ENCODE peak calls at places on chromosomes 1 and 21, in five cellular contexts. P, S, B, Q and K are unnamed samples.

GRCh38 chr1:85473390-85473789 is 8.4 kb upstream of the DDAH1 start:
- DNase-seq in P (no peak), B (peak), Q (no peak), S (no peak), K (no peak)

GRCh38 chr1:103160281-103160680 is 52.0 kb upstream of the COL11A1 start:
- DNase-seq in S (no peak), Q (no peak), B (peak), P (no peak), K (no peak)

GRCh38 chr1:97139512-97139911 is 417.9 kb downstream of the PTBP2 start:
- DNase-seq in B (peak), S (no peak), Q (no peak), P (no peak), K (no peak)

GRCh38 chr21:43308511-43309283 is 118.2 kb downstream of the SIK1 start:
- DNase-seq in S (no peak), B (no peak), P (peak), Q (no peak), K (no peak)

GRCh38 chr1:185957441-185958363 is 223.5 kb downstream of the HMCN1 start:
- DNase-seq in Q (no peak), S (no peak), B (no peak), P (no peak), K (no peak)

GRCh38 chr1:208207388-208208131 is 36.6 kb downstream of the PLXNA2 start:
- DNase-seq in P (no peak), B (peak), S (no peak), Q (peak), K (peak)

GRCh38 chr1:8078176-8078671 is 52.1 kb upstream of the ERRFI1 start:
- DNase-seq in B (peak), P (no peak), Q (no peak), S (no peak), K (no peak)

GRCh38 chr1:183986941-183987340 is 50.6 kb downstream of the COLGALT2 start:
- DNase-seq in P (no peak), B (peak), S (no peak), Q (no peak), K (no peak)

GRCh38 chr1:89987170-89987819 is 7.6 kb upstream of the ZNF326 start:
- DNase-seq in S (no peak), P (no peak), B (peak), Q (peak), K (peak)

GRCh38 chr1:5620418-5620817 is 371.8 kb downstream of the NPHP4 start:
- DNase-seq in B (no peak), P (no peak), Q (no peak), S (no peak), K (no peak)

GRCh38 chr1:156725683-156726280 is 2.5 kb upstream of the METTL25B start:
- DNase-seq in Q (peak), S (peak), B (peak), P (peak), K (peak)

GRCh38 chr1:18951818-18952391 is 4.6 kb downstream of the IFFO2 start:
- DNase-seq in Q (no peak), P (no peak), B (no peak), S (no peak), K (no peak)

GRCh38 chr1:220876511-220877347 is 2.5 kb upstream of the HLX start:
- DNase-seq in S (no peak), Q (no peak), B (no peak), P (peak), K (no peak)

GRCh38 chr1:7549693-7550161 is 221.4 kb upstream of the VAMP3 start:
- DNase-seq in B (peak), Q (no peak), P (no peak), S (no peak), K (no peak)

GRCh38 chr1:10295471-10296085 is 85.2 kb downstream of the KIF1B start:
- DNase-seq in Q (no peak), P (no peak), S (no peak), B (no peak), K (no peak)

GRCh38 chr1:167165948-167166702 is 54.6 kb upstream of the POU2F1 start:
- DNase-seq in P (no peak), B (no peak), S (no peak), Q (no peak), K (no peak)

GRCh38 chr1:46618746-46619415 is 2.3 kb upstream of the MOB3C start:
- DNase-seq in Q (no peak), S (no peak), B (no peak), P (no peak), K (no peak)

GRCh38 chr1:35564037-35564883 is 6.7 kb downstream of the NCDN start:
- DNase-seq in B (peak), Q (peak), P (peak), S (peak), K (peak)

GRCh38 chr1:4652631-4653327 is 1.6 kb upstream of the AJAP1 start:
- DNase-seq in P (peak), S (no peak), Q (no peak), B (no peak), K (peak)

GRCh38 chr1:221812088-221812752 is 70.3 kb upstream of the DUSP10 start:
- DNase-seq in B (no peak), S (no peak), Q (no peak), P (no peak), K (no peak)

GRCh38 chr1:63635681-63636080 is 42.5 kb downstream of the PGM1 start:
- DNase-seq in P (no peak), Q (no peak), S (no peak), B (peak), K (no peak)

GRCh38 chr1:87805661-87806376 is 477.1 kb downstream of the LMO4 start:
- DNase-seq in S (no peak), Q (no peak), B (peak), P (no peak), K (peak)

GRCh38 chr1:158691907-158692306 is 5.4 kb upstream of the SPTA1 start:
- DNase-seq in Q (no peak), P (no peak), B (no peak), S (no peak), K (no peak)

GRCh38 chr1:94100785-94101612 is 19.9 kb downstream of the ABCA4 start:
- DNase-seq in Q (no peak), B (no peak), S (no peak), P (peak), K (no peak)

GRCh38 chr1:2528966-2529750 is 905 bp downstream of the HES5 start:
- DNase-seq in B (no peak), P (no peak), S (no peak), Q (no peak), K (peak)

DNA sequence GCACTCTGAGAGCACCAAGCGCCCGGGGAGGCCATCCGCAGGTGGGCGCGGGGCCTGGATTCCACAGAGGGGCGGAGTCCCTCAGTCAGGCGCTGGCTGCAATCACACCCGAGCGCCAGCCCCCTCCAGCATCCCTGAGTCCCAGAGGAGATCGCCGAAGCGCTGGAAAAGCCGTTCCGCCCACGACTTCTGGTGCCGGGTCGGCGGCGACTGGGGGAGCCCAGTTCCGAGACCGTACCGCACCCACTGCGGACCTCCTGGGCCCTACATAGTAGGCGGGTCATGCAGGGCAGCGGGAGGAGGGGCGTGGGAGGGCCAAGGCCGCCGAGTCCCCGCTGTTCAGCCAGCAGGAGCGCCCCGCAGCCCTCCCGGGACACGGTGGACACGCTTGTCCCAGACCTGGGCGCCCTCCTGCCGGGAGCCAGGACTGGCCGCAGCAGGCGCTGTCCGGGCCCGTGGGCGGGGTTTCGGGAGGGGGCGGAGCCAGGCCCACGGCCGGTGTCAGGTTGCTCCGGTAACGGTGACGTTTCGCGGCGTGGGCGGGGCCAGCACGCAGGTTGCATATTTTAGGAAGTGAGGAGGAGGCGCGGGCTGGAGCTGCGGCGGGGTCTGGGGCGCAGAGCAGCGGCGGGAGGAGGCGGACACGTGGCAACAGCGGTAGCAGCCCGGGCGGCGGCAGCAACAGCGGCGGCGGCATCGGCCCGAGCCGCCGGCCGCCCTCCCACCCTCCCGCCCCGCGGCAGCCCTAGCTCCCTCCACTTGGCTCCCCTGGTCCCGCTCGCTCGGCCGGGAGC is at the start of gene ATP1A1:
- DNase-seq in P (peak), S (peak), B (peak), Q (peak), K (peak)
- TF ChIP-seq POLR2A in P (peak), S (peak), B (peak), Q (peak), K (peak)

DNA sequence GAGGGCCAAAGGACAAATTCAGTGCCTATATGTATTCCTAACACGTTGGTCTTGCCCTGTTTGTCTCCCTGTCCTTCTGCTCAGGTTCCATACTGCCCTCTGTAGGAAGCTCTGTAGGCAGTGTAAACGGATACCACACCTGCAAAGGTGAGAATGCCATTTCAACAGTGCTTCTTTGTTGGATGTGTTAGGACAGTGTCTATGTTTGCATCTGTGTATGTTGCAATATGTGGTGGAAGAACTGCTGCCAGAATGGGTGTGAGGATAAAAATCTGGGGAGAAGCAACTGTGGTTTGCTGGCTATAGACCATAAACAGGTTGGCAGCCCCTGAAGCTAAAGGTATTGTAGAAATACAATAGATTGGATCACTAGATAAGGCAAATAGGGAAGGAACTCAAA is 113.1 kb upstream of the BMP8A start:
- DNase-seq in S (no peak), P (no peak), Q (no peak), B (no peak), K (no peak)
- TF ChIP-seq CTCF in S (peak), P (no peak), Q (no peak), B (no peak), K (no peak)

GRCh38 chr21:32463889-32464300 is 51.4 kb downstream of the EVA1C start:
- DNase-seq in Q (no peak), P (no peak), S (no peak), B (peak), K (no peak)
- H3K27ac ChIP-seq in Q (no peak), P (peak), S (peak), B (peak), K (peak)

DNA sequence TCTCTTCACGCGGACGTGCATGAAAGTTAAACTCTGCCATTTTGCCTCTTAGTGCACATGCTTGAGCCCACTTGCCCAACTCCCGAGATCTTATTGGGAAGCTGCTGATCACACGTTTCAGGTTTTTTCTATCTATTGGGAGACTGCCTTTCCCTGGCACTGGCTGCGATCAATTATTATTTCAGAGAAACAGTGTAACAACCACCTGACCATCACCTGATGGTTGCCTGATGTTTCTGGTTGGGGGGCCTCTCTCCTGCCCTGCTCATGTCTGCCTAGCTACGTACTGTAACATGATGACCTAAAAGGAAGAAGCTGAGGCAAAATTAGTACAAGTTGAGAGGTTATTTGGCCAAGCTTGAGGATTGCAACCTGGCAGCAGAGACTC is 58.2 kb downstream of the OLFML3 start:
- DNase-seq in S (no peak), P (no peak), Q (no peak), B (no peak), K (no peak)
- TF ChIP-seq POLR2A in S (no peak), P (no peak), Q (no peak), B (no peak), K (no peak)

GRCh38 chr1:67431156-67431765 is 1.1 kb upstream of the SERBP1 start:
- DNase-seq in Q (no peak), S (no peak), B (no peak), P (no peak), K (no peak)

GRCh38 chr1:67430358-67431155 is at the start of gene SERBP1:
- DNase-seq in P (peak), B (peak), S (peak), Q (peak), K (peak)

GRCh38 chr1:67427947-67428346 is 2.3 kb downstream of the SERBP1 start:
- DNase-seq in B (no peak), P (no peak), Q (no peak), S (no peak), K (no peak)

GRCh38 chr1:67429011-67429527 is 1.1 kb downstream of the SERBP1 start:
- DNase-seq in B (no peak), P (peak), S (no peak), Q (peak), K (peak)

GRCh38 chr1:67429528-67430357 is 459 bp downstream of the SERBP1 start:
- DNase-seq in P (peak), Q (peak), B (no peak), S (peak), K (peak)
- TF ChIP-seq CTCF in P (no peak), Q (no peak), B (no peak), S (no peak), K (no peak)

GRCh38 chr21:29366532-29366931 is 67.8 kb downstream of the BACH1 start:
- DNase-seq in B (no peak), P (no peak), Q (no peak), S (no peak), K (no peak)

GRCh38 chr21:29360799-29361765 is 62.4 kb downstream of the BACH1 start:
- DNase-seq in S (no peak), Q (no peak), B (peak), P (no peak), K (no peak)

GRCh38 chr21:29365636-29366305 is 67.0 kb downstream of the BACH1 start:
- DNase-seq in Q (no peak), P (no peak), S (no peak), B (no peak), K (no peak)

GRCh38 chr21:29359718-29360117 is 61.0 kb downstream of the BACH1 start:
- DNase-seq in P (no peak), Q (no peak), B (peak), S (no peak), K (no peak)

DNA sequence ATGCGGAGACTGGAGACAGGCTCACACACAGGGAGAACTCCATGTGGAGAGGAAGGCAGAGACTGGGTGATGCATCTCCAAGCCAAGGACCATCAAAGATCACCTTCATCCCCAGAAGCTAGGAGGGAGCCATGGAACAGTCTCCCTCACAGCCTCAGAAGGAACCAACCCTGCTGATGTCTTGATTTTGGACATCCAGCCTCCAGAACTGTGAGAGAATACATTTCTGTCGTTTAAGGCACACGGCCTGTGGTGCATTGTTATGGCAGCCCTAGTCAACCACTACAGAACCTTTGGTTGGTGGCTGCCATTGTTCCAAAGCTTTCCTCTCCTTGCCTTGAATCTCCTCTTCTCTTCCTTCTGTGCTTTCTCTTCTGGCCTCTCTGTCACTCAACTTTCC is 64.0 kb downstream of the BACH1 start:
- DNase-seq in S (no peak), B (no peak), Q (no peak), P (no peak), K (no peak)
- H3K27ac ChIP-seq in S (no peak), B (no peak), Q (no peak), P (no peak), K (no peak)

DNA sequence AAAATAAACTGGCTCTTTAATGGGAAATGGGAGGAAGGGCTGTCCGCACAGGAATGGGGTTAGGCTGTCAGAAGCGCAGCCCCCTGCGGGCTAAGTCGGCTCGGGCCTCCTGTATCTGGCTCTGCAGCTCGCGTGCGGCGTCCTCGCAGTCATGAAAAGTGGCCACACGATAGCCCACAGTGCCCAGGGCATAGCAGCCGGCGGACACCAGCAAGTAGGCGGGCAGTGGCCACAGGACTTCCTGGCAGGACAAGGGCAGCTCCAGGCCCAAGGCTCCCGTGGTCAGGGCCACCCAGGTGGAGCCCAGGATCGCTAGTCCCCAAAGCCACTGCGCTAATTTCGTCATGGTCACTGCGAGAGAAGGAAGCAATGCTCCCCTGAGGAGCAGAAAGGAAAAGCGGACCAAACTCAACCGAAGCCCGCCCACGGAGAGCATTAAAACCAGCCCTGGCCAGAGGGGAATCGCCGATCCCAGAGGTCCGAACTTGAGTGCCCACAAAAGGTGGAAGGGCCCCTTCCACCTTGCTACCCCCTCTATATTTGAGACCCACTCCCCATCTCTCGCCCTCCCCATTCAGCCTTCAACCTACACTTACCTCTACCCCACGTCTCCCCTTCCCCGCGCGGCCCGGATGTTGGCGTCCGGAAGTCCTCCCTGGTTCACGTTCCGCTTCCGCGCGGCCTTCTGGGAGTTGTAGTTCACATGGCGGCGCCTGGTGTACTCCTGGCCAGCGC is at the start of gene DPM3:
- DNase-seq in P (peak), S (peak), Q (peak), B (peak), K (peak)
- TF ChIP-seq POLR2A in P (peak), S (peak), Q (peak), B (peak), K (no peak)

DNA sequence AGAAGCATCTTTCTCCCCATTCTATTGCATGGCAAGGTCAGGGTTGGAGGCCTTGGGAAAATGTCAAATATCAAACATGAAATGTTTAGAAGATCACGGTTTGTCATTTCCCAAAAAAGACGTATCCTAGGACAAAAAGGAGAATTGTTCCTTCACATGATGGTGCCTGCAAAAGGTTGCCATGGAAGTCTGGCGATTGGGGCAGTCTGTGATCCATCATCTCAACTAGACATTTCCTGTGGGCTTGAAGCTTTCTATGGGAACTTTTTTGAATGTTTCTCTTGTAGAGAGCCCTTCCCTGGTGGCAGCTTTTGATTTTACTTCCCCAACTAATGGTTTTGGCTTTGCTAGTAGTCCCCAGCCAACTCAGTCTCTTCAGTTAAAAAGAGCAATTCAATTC is 106.3 kb downstream of the TGFB2 start:
- DNase-seq in B (no peak), S (no peak), P (no peak), Q (no peak), K (no peak)
- TF ChIP-seq CTCF in B (no peak), S (no peak), P (no peak), Q (no peak), K (no peak)